ENCODE peak calls at places on chromosomes 5 and 9, in ten cellular contexts. I, U, Z, Q, K, A, L, J, G and P are unnamed samples.
A peak's percentile ranks its signal among the peaks of the same experiment; 100 is the strongest.

GRCh38 chr5:152376871-152377270 is 28.2 kb downstream of the NMUR2 start:
- DNase-seq in I (no peak), U (no peak), Z (no peak), Q (no peak), K (no peak), A (no peak), L (no peak), J (no peak), G (no peak), P (no peak)

GRCh38 chr9:34552606-34552981 is 29.8 kb upstream of the ENHO start:
- DNase-seq in I (no peak), U (no peak), Z (no peak), Q (no peak), K (no peak), A (no peak), L (no peak), J (no peak), G (no peak), P (no peak)

GRCh38 chr5:93281980-93282772 is 298.8 kb downstream of the NR2F1-AS1 start:
- DNase-seq in I (no peak), U (no peak), Z (peak; percentile 38), Q (no peak), K (no peak), A (no peak), L (no peak), J (no peak), G (peak; percentile 46), P (no peak)

GRCh38 chr5:155625897-155626543 is 612.5 kb downstream of the KIF4B start:
- DNase-seq in I (no peak), U (no peak), Z (no peak), Q (no peak), K (no peak), A (no peak), L (no peak), J (no peak), G (no peak), P (no peak)

GRCh38 chr9:17018001-17018491 is 116.8 kb upstream of the CNTLN start:
- DNase-seq in I (peak; percentile 31), U (no peak), Z (no peak), Q (no peak), K (peak; percentile 86), A (no peak), L (no peak), J (no peak), G (peak; percentile 37), P (no peak)

GRCh38 chr5:123785160-123786001 is 273.4 kb downstream of the CSNK1G3 start:
- DNase-seq in I (peak; percentile 68), U (no peak), Z (no peak), Q (no peak), K (peak; percentile 75), A (no peak), L (no peak), J (no peak), G (no peak), P (no peak)

GRCh38 chr9:129008986-129009583 is 19.0 kb downstream of the SH3GLB2 start:
- DNase-seq in I (no peak), U (no peak), Z (no peak), Q (no peak), K (no peak), A (no peak), L (no peak), J (no peak), G (no peak), P (no peak)

GRCh38 chr9:94139672-94140417 is 55.6 kb downstream of the PTPDC1 start:
- DNase-seq in I (peak; percentile 98), U (peak; percentile 94), Z (peak; percentile 94), Q (no peak), K (peak; percentile 99), A (no peak), L (peak; percentile 55), J (no peak), G (peak; percentile 92), P (no peak)

GRCh38 chr5:5736007-5736406 is 313.5 kb downstream of the ICE1 start:
- DNase-seq in I (no peak), U (no peak), Z (no peak), Q (no peak), K (no peak), A (no peak), L (no peak), J (no peak), G (no peak), P (no peak)

GRCh38 chr9:90773593-90773992 is 28.0 kb upstream of the SYK start:
- DNase-seq in I (no peak), U (no peak), Z (no peak), Q (no peak), K (no peak), A (no peak), L (no peak), J (no peak), G (no peak), P (no peak)

GRCh38 chr5:135211083-135211790 is 177.2 kb upstream of the PITX1 start:
- DNase-seq in I (no peak), U (peak; percentile 27), Z (no peak), Q (no peak), K (no peak), A (peak; percentile 79), L (no peak), J (no peak), G (no peak), P (no peak)

DNA sequence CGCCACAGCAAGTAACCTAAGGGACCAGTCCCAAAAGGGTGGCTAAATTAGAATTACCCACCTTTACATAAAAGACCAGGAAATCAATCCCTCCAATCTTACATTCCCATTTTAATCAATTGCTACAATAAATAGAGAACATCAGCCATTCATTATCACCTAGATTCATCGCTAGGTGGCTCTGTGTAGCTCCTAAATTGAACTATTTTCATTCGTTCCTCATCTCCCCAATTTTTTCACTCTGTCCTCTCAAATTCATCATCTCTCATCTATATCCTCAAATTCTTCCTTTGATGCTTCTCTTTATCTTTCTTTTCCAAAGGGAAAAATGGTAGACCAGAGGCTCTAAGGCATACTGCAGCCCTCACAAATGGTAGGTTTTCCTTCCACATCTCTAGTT is 108.2 kb upstream of the TNC start:
- DNase-seq in I (no peak), U (no peak), Z (no peak), Q (no peak), K (no peak), A (no peak), L (no peak), J (no peak), G (no peak), P (no peak)
- TF ChIP-seq CTCF in I (no peak), U (peak; percentile 44), Z (no peak), Q (peak; percentile 13), K (no peak), A (no peak), L (no peak), J (peak; percentile 16), G (no peak), P (no peak)

GRCh38 chr5:122457178-122457826 is 145.3 kb downstream of the SNCAIP start:
- DNase-seq in I (no peak), U (no peak), Z (no peak), Q (no peak), K (no peak), A (no peak), L (no peak), J (no peak), G (no peak), P (no peak)

GRCh38 chr5:122454522-122454921 is 142.5 kb downstream of the SNCAIP start:
- DNase-seq in I (no peak), U (no peak), Z (no peak), Q (no peak), K (no peak), A (no peak), L (no peak), J (no peak), G (no peak), P (no peak)

GRCh38 chr5:122463221-122463620 is 151.2 kb downstream of the SNCAIP start:
- DNase-seq in I (peak; percentile 65), U (no peak), Z (no peak), Q (no peak), K (peak; percentile 57), A (no peak), L (no peak), J (no peak), G (no peak), P (no peak)

GRCh38 chr5:122464191-122464590 is 152.2 kb downstream of the SNCAIP start:
- DNase-seq in I (no peak), U (no peak), Z (no peak), Q (no peak), K (no peak), A (no peak), L (no peak), J (no peak), G (no peak), P (no peak)

DNA sequence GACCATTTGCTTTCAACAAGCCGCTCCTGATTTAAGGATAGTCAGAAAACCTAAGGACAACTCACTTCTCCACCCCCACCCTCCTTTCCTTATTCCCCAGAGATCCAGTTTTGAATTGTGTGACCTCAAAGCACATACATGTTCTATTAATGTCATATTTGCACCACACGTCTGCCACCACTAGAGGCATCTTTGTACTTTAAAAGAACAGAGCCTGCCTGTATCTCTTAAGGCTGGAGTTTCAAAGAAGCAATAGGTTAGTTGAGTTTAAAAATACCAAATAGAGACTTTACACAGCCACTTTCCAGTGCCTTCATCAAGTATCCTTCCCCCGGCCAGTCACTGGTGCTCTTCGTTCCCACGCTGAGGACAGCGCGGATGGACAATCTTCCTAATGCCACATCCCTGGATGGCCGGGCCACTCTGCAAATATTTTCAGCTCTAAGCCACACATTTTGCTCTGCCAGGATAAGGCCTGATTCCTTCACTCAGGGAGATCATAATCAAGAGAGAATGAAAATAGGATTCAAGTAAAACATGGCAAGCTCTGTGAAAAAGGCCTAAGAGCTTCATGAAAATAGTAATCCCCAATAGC is 146.3 kb downstream of the SNCAIP start:
- DNase-seq in I (no peak), U (no peak), Z (no peak), Q (no peak), K (no peak), A (no peak), L (no peak), J (no peak), G (no peak), P (peak; percentile 9)
- TF ChIP-seq CTCF in I (peak; percentile 62), U (peak; percentile 56), Z (no peak), Q (peak; percentile 49), K (peak; percentile 55), A (no peak), L (peak; percentile 16), J (peak; percentile 58), G (peak; percentile 32), P (peak; percentile 60)

GRCh38 chr9:114507726-114508125 is 2.5 kb upstream of the WHRN start:
- DNase-seq in I (no peak), U (no peak), Z (no peak), Q (no peak), K (no peak), A (no peak), L (no peak), J (no peak), G (no peak), P (peak; percentile 62)
- TF ChIP-seq CTCF in I (peak; percentile 32), U (peak; percentile 49), Z (no peak), Q (no peak), K (peak; percentile 34), A (no peak), L (no peak), J (peak; percentile 32), G (no peak), P (peak; percentile 49)

DNA sequence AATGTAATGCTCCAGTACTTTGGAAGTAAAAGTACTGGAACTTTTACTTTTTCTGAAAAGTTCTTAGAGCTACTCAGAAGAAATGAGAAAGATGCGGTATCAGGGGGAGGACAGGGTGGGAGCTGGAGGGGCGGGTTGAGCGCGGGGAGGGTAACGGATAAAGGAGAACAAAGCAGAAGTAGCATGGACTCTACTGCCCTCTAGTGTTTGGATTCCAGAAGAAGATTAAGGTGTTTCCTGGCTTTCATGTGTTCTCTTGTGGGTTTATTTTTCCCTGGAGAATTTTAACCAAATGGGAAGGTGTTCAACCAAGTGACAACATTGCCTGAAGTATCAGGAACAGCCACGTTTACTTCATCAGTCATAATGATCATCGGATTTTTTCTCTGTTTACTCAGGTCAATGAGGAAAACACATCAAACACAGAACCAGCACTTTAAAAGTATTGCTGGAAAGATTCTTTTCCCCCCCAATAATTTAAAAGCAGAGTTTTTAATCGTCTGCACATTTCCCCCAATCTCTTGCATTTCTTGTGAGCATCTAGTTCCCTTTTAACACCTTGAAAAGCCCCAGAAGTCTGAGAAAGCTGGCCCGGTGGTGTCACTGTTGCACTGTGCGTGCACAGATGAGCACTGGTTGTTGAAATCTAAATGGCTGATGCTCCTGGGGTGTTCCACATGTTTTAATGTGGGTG is 190.6 kb downstream of the MPDZ start:
- DNase-seq in I (peak; percentile 42), U (no peak), Z (no peak), Q (peak; percentile 46), K (peak; percentile 66), A (no peak), L (peak; percentile 22), J (no peak), G (no peak), P (peak; percentile 63)
- TF ChIP-seq CTCF in I (peak; percentile 53), U (peak; percentile 79), Z (peak; percentile 45), Q (peak; percentile 79), K (peak; percentile 66), A (peak; percentile 4), L (no peak), J (peak; percentile 82), G (peak; percentile 66), P (peak; percentile 72)